ENCODE peak calls at places on chromosomes 6 and 20, in five cellular contexts. Q is naive thymus-derived CD8-positive, alpha-beta T cell; J is MCF 10A; W is ELR; N is naive thymus-derived CD4-positive, alpha-beta T cell. C is an unnamed sample.

GRCh38 chr6:107956586-107957164 is 1.3 kb downstream of the SEC63 start:
- DNase-seq in Q (no peak), J (peak), W (peak), N (no peak), C (no peak)

GRCh38 chr20:14235355-14235754 is 102.1 kb downstream of the FLRT3 start:
- DNase-seq in Q (no peak), J (peak), W (peak), N (no peak), C (no peak)

GRCh38 chr6:119163006-119163405 is 84.5 kb upstream of the FAM184A start:
- DNase-seq in Q (no peak), J (no peak), W (no peak), N (no peak), C (no peak)

GRCh38 chr6:32610897-32611296 is 21.2 kb upstream of the HLA-DRB1 start:
- DNase-seq in Q (no peak), J (no peak), W (no peak), N (no peak), C (no peak)

GRCh38 chr6:55726144-55726543 is 147.2 kb upstream of the HMGCLL1 start:
- DNase-seq in Q (no peak), J (no peak), W (no peak), N (no peak), C (no peak)

GRCh38 chr6:108762394-108762793 is 85.8 kb upstream of the ARMC2 start:
- DNase-seq in Q (no peak), J (no peak), W (no peak), N (no peak), C (no peak)

GRCh38 chr6:140833396-140833795 is 1299.3 kb upstream of the GJE1 start:
- DNase-seq in Q (no peak), J (no peak), W (no peak), N (no peak), C (no peak)

GRCh38 chr20:24379116-24379927 is 90.1 kb upstream of the SYNDIG1 start:
- DNase-seq in Q (no peak), J (no peak), W (peak), N (no peak), C (peak)

GRCh38 chr6:162409986-162410715 is 317.4 kb downstream of the PRKN start:
- DNase-seq in Q (no peak), J (no peak), W (no peak), N (no peak), C (peak)

GRCh38 chr6:85923013-85923430 is 280.3 kb upstream of the SYNCRIP start:
- DNase-seq in Q (no peak), J (peak), W (peak), N (no peak), C (peak)

GRCh38 chr6:13012271-13012670 is 295.7 kb downstream of the PHACTR1 start:
- DNase-seq in Q (no peak), J (peak), W (no peak), N (no peak), C (no peak)

GRCh38 chr6:113853252-113853651 is 3.9 kb upstream of the MARCKS start:
- DNase-seq in Q (no peak), J (no peak), W (no peak), N (no peak), C (no peak)

GRCh38 chr20:21396921-21397340 is 395 bp downstream of the NKX2-4 start:
- DNase-seq in Q (no peak), J (no peak), W (no peak), N (peak), C (no peak)

GRCh38 chr20:34948030-34948429 is 7.6 kb downstream of the GSS start:
- DNase-seq in Q (no peak), J (peak), W (peak), N (no peak), C (no peak)

GRCh38 chr20:63977392-63978276 is 1.8 kb downstream of the SAMD10 start:
- DNase-seq in Q (peak), J (peak), W (peak), N (peak), C (no peak)

GRCh38 chr6:47153066-47153755 is 111.1 kb upstream of the ADGRF1 start:
- DNase-seq in Q (no peak), J (no peak), W (peak), N (no peak), C (peak)

GRCh38 chr6:116012966-116013365 is 47.7 kb downstream of the FRK start:
- DNase-seq in Q (no peak), J (no peak), W (peak), N (no peak), C (no peak)

GRCh38 chr20:8722277-8722928 is 346.5 kb upstream of the PLCB4 start:
- DNase-seq in Q (peak), J (peak), W (peak), N (no peak), C (peak)

GRCh38 chr6:63197741-63198140 is 13.5 kb upstream of the FKBP1C start:
- DNase-seq in Q (no peak), J (no peak), W (no peak), N (no peak), C (no peak)

GRCh38 chr20:51138576-51138975 is 115.7 kb upstream of the KCNG1 start:
- DNase-seq in Q (no peak), J (no peak), W (no peak), N (no peak), C (no peak)

GRCh38 chr6:24107294-24107693 is 18.7 kb upstream of the NRSN1 start:
- DNase-seq in Q (no peak), J (no peak), W (no peak), N (no peak), C (no peak)

GRCh38 chr20:4953881-4954280 is 47.4 kb downstream of the SLC23A2 start:
- DNase-seq in Q (no peak), J (no peak), W (no peak), N (no peak), C (no peak)

GRCh38 chr6:75065524-75065923 is 140.3 kb downstream of the COL12A1 start:
- DNase-seq in Q (no peak), J (no peak), W (peak), N (no peak), C (peak)

GRCh38 chr6:125839471-125839870 is 48.7 kb downstream of the NCOA7 start:
- DNase-seq in Q (no peak), J (no peak), W (no peak), N (no peak), C (peak)

GRCh38 chr6:31067881-31068737 is 44.3 kb downstream of the C6orf15 start:
- DNase-seq in Q (no peak), J (no peak), W (no peak), N (no peak), C (no peak)

GRCh38 chr6:100209323-100210137 is 215.5 kb upstream of the MCHR2 start:
- DNase-seq in Q (no peak), J (no peak), W (no peak), N (no peak), C (no peak)

GRCh38 chr20:36275441-36276189 is 30.5 kb upstream of the DLGAP4 start:
- DNase-seq in Q (no peak), J (no peak), W (no peak), N (no peak), C (no peak)

GRCh38 chr6:6915813-6916547 is 191.8 kb upstream of the RREB1 start:
- DNase-seq in Q (no peak), J (peak), W (peak), N (no peak), C (no peak)

GRCh38 chr6:90885611-90886056 is 298.8 kb upstream of the MAP3K7 start:
- DNase-seq in Q (no peak), J (peak), W (no peak), N (no peak), C (peak)

GRCh38 chr6:62102387-62102786 is 183.6 kb downstream of the KHDRBS2 start:
- DNase-seq in Q (no peak), J (no peak), W (no peak), N (no peak), C (no peak)

GRCh38 chr20:51158226-51158625 is 135.3 kb upstream of the KCNG1 start:
- DNase-seq in Q (no peak), J (no peak), W (no peak), N (no peak), C (no peak)

GRCh38 chr6:71473908-71474307 is 185.3 kb downstream of the OGFRL1 start:
- DNase-seq in Q (no peak), J (peak), W (peak), N (no peak), C (no peak)

GRCh38 chr6:5767471-5767870 is 239.3 kb downstream of the NRN1 start:
- DNase-seq in Q (no peak), J (no peak), W (no peak), N (no peak), C (no peak)

GRCh38 chr6:165106261-165106660 is 203.1 kb downstream of the C6orf118 start:
- DNase-seq in Q (no peak), J (peak), W (no peak), N (no peak), C (peak)

C was measured in mesendoderm.